ENCODE peak calls at places on chromosomes 3 and 15, in ten cellular contexts. One of them, this sample, is unnamed.

GRCh38 chr15:36757189-36757814 is 177.9 kb downstream of the CDIN1 start:
- DNase-seq in lower leg skin: no peak
- DNase-seq in GM12892: no peak
- DNase-seq in spleen: no peak
- DNase-seq in HCT116: no peak
- DNase-seq in prostate gland: no peak
- DNase-seq in adrenal gland: no peak
- DNase-seq in ovary: no peak
- DNase-seq in heart left ventricle: no peak
- DNase-seq in stomach: no peak
- DNase-seq in this sample: no peak

GRCh38 chr3:103002447-103002846 is 567.6 kb downstream of the ZPLD1 start:
- DNase-seq in lower leg skin: no peak
- DNase-seq in GM12892: no peak
- DNase-seq in spleen: no peak
- DNase-seq in HCT116: no peak
- DNase-seq in prostate gland: no peak
- DNase-seq in adrenal gland: no peak
- DNase-seq in ovary: no peak
- DNase-seq in heart left ventricle: no peak
- DNase-seq in stomach: no peak
- DNase-seq in this sample: no peak

GRCh38 chr3:55245391-55245790 is 241.7 kb downstream of the WNT5A start:
- DNase-seq in lower leg skin: no peak
- DNase-seq in GM12892: no peak
- DNase-seq in spleen: no peak
- DNase-seq in HCT116: no peak
- DNase-seq in prostate gland: no peak
- DNase-seq in adrenal gland: no peak
- DNase-seq in ovary: no peak
- DNase-seq in heart left ventricle: no peak
- DNase-seq in stomach: no peak
- DNase-seq in this sample: no peak

GRCh38 chr3:132352556-132353143 is 35.4 kb downstream of the ACP3 start:
- DNase-seq in lower leg skin: peak; percentile 65
- DNase-seq in GM12892: peak; percentile 14
- DNase-seq in spleen: no peak
- DNase-seq in HCT116: peak; percentile 61
- DNase-seq in prostate gland: peak; percentile 60
- DNase-seq in adrenal gland: peak; percentile 83
- DNase-seq in ovary: peak; percentile 36
- DNase-seq in heart left ventricle: peak; percentile 47
- DNase-seq in stomach: peak; percentile 77
- DNase-seq in this sample: peak; percentile 84

GRCh38 chr3:117628896-117629295 is 919.3 kb downstream of the TUSC7 start:
- DNase-seq in lower leg skin: peak; percentile 15
- DNase-seq in GM12892: no peak
- DNase-seq in spleen: no peak
- DNase-seq in HCT116: no peak
- DNase-seq in prostate gland: no peak
- DNase-seq in adrenal gland: no peak
- DNase-seq in ovary: no peak
- DNase-seq in heart left ventricle: peak; percentile 22
- DNase-seq in stomach: peak; percentile 30
- DNase-seq in this sample: no peak

GRCh38 chr15:81349271-81349670 is 24.7 kb downstream of the TMC3 start:
- DNase-seq in lower leg skin: no peak
- DNase-seq in GM12892: no peak
- DNase-seq in spleen: no peak
- DNase-seq in HCT116: no peak
- DNase-seq in prostate gland: no peak
- DNase-seq in adrenal gland: no peak
- DNase-seq in ovary: no peak
- DNase-seq in heart left ventricle: no peak
- DNase-seq in stomach: no peak
- DNase-seq in this sample: no peak

GRCh38 chr3:185583925-185584324 is 2.2 kb upstream of the SENP2 start:
- DNase-seq in lower leg skin: no peak
- DNase-seq in GM12892: no peak
- DNase-seq in spleen: no peak
- DNase-seq in HCT116: no peak
- DNase-seq in prostate gland: no peak
- DNase-seq in adrenal gland: no peak
- DNase-seq in ovary: no peak
- DNase-seq in heart left ventricle: no peak
- DNase-seq in stomach: no peak
- DNase-seq in this sample: peak; percentile 20

GRCh38 chr15:49134683-49135341 is 20.6 kb downstream of the COPS2 start:
- DNase-seq in lower leg skin: no peak
- DNase-seq in GM12892: no peak
- DNase-seq in spleen: no peak
- DNase-seq in HCT116: no peak
- DNase-seq in prostate gland: no peak
- DNase-seq in adrenal gland: no peak
- DNase-seq in ovary: no peak
- DNase-seq in heart left ventricle: no peak
- DNase-seq in stomach: no peak
- DNase-seq in this sample: no peak

DNA sequence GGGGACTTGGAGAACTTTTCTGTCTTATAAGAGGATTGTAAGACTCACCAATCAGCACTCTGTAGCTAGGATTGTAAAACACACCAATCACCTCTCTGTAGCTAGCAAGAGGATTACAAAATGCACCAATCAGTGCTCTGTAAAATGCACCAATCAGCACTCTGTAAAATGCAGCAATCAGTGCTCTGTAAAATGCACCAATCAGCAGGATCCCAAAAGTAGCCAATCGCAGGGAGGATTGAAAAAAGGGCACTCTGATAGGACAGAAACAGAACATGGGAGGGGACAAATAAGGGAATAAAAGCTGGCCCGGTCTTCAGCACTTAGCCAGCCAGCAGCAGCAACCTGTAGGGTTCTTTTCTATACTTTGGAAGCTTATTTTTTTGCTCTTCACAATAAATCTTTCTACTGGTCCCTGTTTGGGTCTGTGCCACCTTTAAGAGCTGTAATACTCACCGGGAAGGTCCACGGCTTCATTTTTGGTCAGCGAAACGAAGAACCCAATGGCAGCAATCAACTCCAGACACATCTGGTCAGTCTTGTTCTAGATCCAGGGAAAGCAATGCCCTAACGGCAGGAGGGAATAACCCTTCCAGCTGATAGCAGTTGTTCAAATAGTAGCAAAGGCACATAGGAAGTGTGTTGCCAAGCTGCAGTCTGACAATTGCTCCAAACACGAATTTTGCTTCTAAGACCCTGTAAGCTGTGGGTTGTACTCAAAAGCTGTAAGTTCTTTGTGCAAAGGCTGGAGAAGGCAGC is 135.6 kb downstream of the TJP1 start:
- DNase-seq in lower leg skin: no peak
- DNase-seq in GM12892: no peak
- DNase-seq in spleen: no peak
- DNase-seq in HCT116: no peak
- DNase-seq in prostate gland: no peak
- DNase-seq in adrenal gland: no peak
- DNase-seq in ovary: no peak
- DNase-seq in heart left ventricle: no peak
- DNase-seq in stomach: no peak
- DNase-seq in this sample: no peak
- TF ChIP-seq POLR2A in lower leg skin: no peak
- TF ChIP-seq POLR2A in GM12892: no peak
- TF ChIP-seq POLR2A in spleen: no peak
- TF ChIP-seq POLR2A in HCT116: no peak
- TF ChIP-seq POLR2A in prostate gland: no peak
- TF ChIP-seq POLR2A in adrenal gland: no peak
- TF ChIP-seq POLR2A in ovary: no peak
- TF ChIP-seq POLR2A in heart left ventricle: no peak
- TF ChIP-seq POLR2A in stomach: no peak
- TF ChIP-seq POLR2A in this sample: no peak

GRCh38 chr3:63861306-63861705 is 2.3 kb downstream of the THOC7 start:
- DNase-seq in lower leg skin: no peak
- DNase-seq in GM12892: no peak
- DNase-seq in spleen: no peak
- DNase-seq in HCT116: no peak
- DNase-seq in prostate gland: no peak
- DNase-seq in adrenal gland: no peak
- DNase-seq in ovary: no peak
- DNase-seq in heart left ventricle: no peak
- DNase-seq in stomach: no peak
- DNase-seq in this sample: no peak

GRCh38 chr3:63863150-63864007 is at the start of the genes ATXN7 and THOC7:
- DNase-seq in lower leg skin: peak; percentile 32
- DNase-seq in GM12892: peak; percentile 51
- DNase-seq in spleen: peak; percentile 95
- DNase-seq in HCT116: no peak
- DNase-seq in prostate gland: peak; percentile 46
- DNase-seq in adrenal gland: peak; percentile 76
- DNase-seq in ovary: peak; percentile 82
- DNase-seq in heart left ventricle: peak; percentile 78
- DNase-seq in stomach: peak; percentile 79
- DNase-seq in this sample: peak; percentile 77

GRCh38 chr3:63862804-63863149 is 828 bp downstream of the THOC7 start:
- DNase-seq in lower leg skin: no peak
- DNase-seq in GM12892: no peak
- DNase-seq in spleen: no peak
- DNase-seq in HCT116: no peak
- DNase-seq in prostate gland: no peak
- DNase-seq in adrenal gland: no peak
- DNase-seq in ovary: no peak
- DNase-seq in heart left ventricle: no peak
- DNase-seq in stomach: no peak
- DNase-seq in this sample: peak; percentile 53

GRCh38 chr3:63867225-63867624 is 3.6 kb downstream of the ATXN7 start:
- DNase-seq in lower leg skin: no peak
- DNase-seq in GM12892: no peak
- DNase-seq in spleen: no peak
- DNase-seq in HCT116: no peak
- DNase-seq in prostate gland: no peak
- DNase-seq in adrenal gland: no peak
- DNase-seq in ovary: no peak
- DNase-seq in heart left ventricle: no peak
- DNase-seq in stomach: no peak
- DNase-seq in this sample: no peak

GRCh38 chr3:63864008-63864871 is 573 bp downstream of the ATXN7 start:
- DNase-seq in lower leg skin: peak; percentile 39
- DNase-seq in GM12892: peak; percentile 55
- DNase-seq in spleen: peak; percentile 90
- DNase-seq in HCT116: no peak
- DNase-seq in prostate gland: peak; percentile 17
- DNase-seq in adrenal gland: peak; percentile 42
- DNase-seq in ovary: peak; percentile 70
- DNase-seq in heart left ventricle: peak; percentile 52
- DNase-seq in stomach: peak; percentile 56
- DNase-seq in this sample: peak; percentile 66
- TF ChIP-seq POLR2A in lower leg skin: no peak
- TF ChIP-seq POLR2A in GM12892: peak; percentile 8
- TF ChIP-seq POLR2A in spleen: no peak
- TF ChIP-seq POLR2A in HCT116: no peak
- TF ChIP-seq POLR2A in prostate gland: no peak
- TF ChIP-seq POLR2A in adrenal gland: no peak
- TF ChIP-seq POLR2A in ovary: no peak
- TF ChIP-seq POLR2A in heart left ventricle: peak; percentile 19
- TF ChIP-seq POLR2A in stomach: no peak
- TF ChIP-seq POLR2A in this sample: no peak

GRCh38 chr15:43492266-43492665 is 690 bp downstream of the TP53BP1 start:
- DNase-seq in lower leg skin: no peak
- DNase-seq in GM12892: no peak
- DNase-seq in spleen: no peak
- DNase-seq in HCT116: no peak
- DNase-seq in prostate gland: no peak
- DNase-seq in adrenal gland: no peak
- DNase-seq in ovary: no peak
- DNase-seq in heart left ventricle: no peak
- DNase-seq in stomach: no peak
- DNase-seq in this sample: no peak

GRCh38 chr15:43488790-43489585 is 4.0 kb downstream of the TP53BP1 start:
- DNase-seq in lower leg skin: no peak
- DNase-seq in GM12892: no peak
- DNase-seq in spleen: no peak
- DNase-seq in HCT116: no peak
- DNase-seq in prostate gland: no peak
- DNase-seq in adrenal gland: no peak
- DNase-seq in ovary: no peak
- DNase-seq in heart left ventricle: no peak
- DNase-seq in stomach: no peak
- DNase-seq in this sample: no peak

GRCh38 chr15:43487271-43487895 is 5.6 kb downstream of the TP53BP1 start:
- DNase-seq in lower leg skin: no peak
- DNase-seq in GM12892: no peak
- DNase-seq in spleen: no peak
- DNase-seq in HCT116: no peak
- DNase-seq in prostate gland: no peak
- DNase-seq in adrenal gland: no peak
- DNase-seq in ovary: no peak
- DNase-seq in heart left ventricle: no peak
- DNase-seq in stomach: no peak
- DNase-seq in this sample: no peak

GRCh38 chr15:43493687-43494472 is 924 bp upstream of the TP53BP1 start:
- DNase-seq in lower leg skin: no peak
- DNase-seq in GM12892: no peak
- DNase-seq in spleen: no peak
- DNase-seq in HCT116: no peak
- DNase-seq in prostate gland: no peak
- DNase-seq in adrenal gland: no peak
- DNase-seq in ovary: no peak
- DNase-seq in heart left ventricle: no peak
- DNase-seq in stomach: no peak
- DNase-seq in this sample: peak; percentile 19

DNA sequence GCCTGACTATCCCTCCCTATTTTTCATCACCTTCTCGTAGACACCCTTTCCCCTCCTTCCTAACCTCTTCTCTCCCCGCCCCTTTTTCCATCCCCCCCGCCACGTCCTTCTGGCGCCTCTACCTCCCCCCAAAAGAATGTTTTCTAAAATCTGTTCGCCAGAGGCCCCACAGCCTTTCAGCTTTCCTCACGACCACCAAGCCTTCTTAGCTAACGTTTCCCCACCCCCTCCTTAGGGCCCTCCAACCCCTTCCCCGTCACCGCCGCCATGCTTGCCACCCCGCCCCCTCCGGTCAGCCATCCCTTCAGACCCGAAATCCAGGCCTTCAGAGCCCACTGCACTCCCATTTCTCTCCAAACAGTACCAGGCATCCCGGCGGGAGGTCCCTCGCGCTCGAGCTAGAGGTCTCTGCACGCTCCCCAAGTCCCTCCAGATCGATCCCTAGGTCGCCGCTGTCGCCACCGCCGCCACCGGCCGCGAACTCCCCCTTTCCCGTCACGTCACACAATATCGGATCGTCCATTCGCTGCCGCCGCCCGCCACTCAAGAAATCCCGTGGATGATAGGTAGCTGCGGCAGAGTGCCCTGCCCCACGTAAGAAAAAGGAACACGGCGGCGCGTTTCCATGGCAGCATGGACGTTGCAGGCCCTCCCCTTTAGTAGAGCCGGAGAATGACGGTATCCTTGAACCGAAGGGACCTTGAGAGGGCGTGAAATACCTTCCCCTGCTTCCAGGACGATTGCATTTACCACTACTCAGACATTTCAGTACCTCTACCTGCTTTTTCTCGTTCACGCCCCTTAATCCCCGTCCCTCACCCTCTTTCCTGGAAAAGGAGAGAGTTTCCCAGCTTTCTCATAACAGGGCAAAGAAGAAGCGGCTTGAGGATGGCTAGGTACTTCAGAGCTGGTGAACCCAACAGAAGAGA is at the start of gene TP53BP1:
- DNase-seq in lower leg skin: peak; percentile 95
- DNase-seq in GM12892: peak; percentile 90
- DNase-seq in spleen: peak; percentile 98
- DNase-seq in HCT116: peak; percentile 85
- DNase-seq in prostate gland: peak; percentile 96
- DNase-seq in adrenal gland: peak; percentile 99
- DNase-seq in ovary: peak; percentile 97
- DNase-seq in heart left ventricle: peak; percentile 97
- DNase-seq in stomach: peak; percentile 98
- DNase-seq in this sample: peak; percentile 97
- TF ChIP-seq POLR2A in lower leg skin: no peak
- TF ChIP-seq POLR2A in GM12892: no peak
- TF ChIP-seq POLR2A in spleen: no peak
- TF ChIP-seq POLR2A in HCT116: peak; percentile 8
- TF ChIP-seq POLR2A in prostate gland: peak; percentile 48
- TF ChIP-seq POLR2A in adrenal gland: peak; percentile 18
- TF ChIP-seq POLR2A in ovary: peak; percentile 60
- TF ChIP-seq POLR2A in heart left ventricle: no peak
- TF ChIP-seq POLR2A in stomach: no peak
- TF ChIP-seq POLR2A in this sample: peak; percentile 50

GRCh38 chr3:171776411-171776810 is 33.9 kb downstream of the PLD1 start:
- DNase-seq in lower leg skin: no peak
- DNase-seq in GM12892: no peak
- DNase-seq in spleen: no peak
- DNase-seq in HCT116: no peak
- DNase-seq in prostate gland: no peak
- DNase-seq in adrenal gland: no peak
- DNase-seq in ovary: no peak
- DNase-seq in heart left ventricle: no peak
- DNase-seq in stomach: no peak
- DNase-seq in this sample: no peak

GRCh38 chr3:171778493-171778892 is 31.8 kb downstream of the PLD1 start:
- DNase-seq in lower leg skin: no peak
- DNase-seq in GM12892: no peak
- DNase-seq in spleen: no peak
- DNase-seq in HCT116: no peak
- DNase-seq in prostate gland: no peak
- DNase-seq in adrenal gland: no peak
- DNase-seq in ovary: no peak
- DNase-seq in heart left ventricle: no peak
- DNase-seq in stomach: no peak
- DNase-seq in this sample: no peak

GRCh38 chr3:171775943-171776342 is 34.3 kb downstream of the PLD1 start:
- DNase-seq in lower leg skin: no peak
- DNase-seq in GM12892: no peak
- DNase-seq in spleen: no peak
- DNase-seq in HCT116: no peak
- DNase-seq in prostate gland: no peak
- DNase-seq in adrenal gland: no peak
- DNase-seq in ovary: no peak
- DNase-seq in heart left ventricle: no peak
- DNase-seq in stomach: no peak
- DNase-seq in this sample: no peak

GRCh38 chr3:171777608-171777995 is 32.7 kb downstream of the PLD1 start:
- DNase-seq in lower leg skin: no peak
- DNase-seq in GM12892: no peak
- DNase-seq in spleen: no peak
- DNase-seq in HCT116: no peak
- DNase-seq in prostate gland: no peak
- DNase-seq in adrenal gland: no peak
- DNase-seq in ovary: no peak
- DNase-seq in heart left ventricle: no peak
- DNase-seq in stomach: no peak
- DNase-seq in this sample: no peak

DNA sequence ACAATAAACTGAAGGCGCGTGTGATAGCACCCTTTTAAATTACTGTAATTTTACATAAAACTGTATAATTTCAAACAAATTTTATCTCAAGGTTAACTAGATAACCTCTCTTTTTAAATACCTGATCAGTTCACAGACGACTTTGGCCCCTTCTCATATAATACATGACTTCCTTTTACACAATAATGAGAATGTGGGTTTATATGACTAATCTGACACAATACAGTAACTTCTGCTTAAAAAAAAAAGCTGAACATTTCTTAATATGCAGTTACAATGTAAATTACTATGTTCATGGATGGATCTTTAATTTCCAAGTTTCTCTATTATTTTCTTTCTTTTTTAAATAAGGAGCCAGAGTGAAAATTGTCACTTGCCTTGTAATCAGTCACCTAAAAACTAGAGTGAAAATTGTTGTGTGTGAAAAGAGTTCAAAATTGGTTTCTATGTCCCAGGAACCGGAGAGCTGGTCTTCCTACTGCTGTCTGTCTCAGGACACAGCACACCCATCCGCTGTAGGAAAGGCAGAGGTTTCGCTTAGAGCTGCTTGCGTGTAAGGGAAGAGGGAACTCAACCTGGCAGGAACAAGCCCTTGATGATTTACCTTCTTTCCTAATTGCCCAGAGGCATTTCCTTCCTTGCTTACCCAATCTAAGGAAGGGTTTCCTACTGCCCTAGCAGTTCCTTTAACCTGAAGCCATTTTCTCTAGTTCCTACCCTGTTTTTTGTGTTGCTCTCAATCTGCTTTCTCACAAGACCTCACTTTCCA is 33.3 kb downstream of the PLD1 start:
- DNase-seq in lower leg skin: no peak
- DNase-seq in GM12892: no peak
- DNase-seq in spleen: no peak
- DNase-seq in HCT116: no peak
- DNase-seq in prostate gland: no peak
- DNase-seq in adrenal gland: no peak
- DNase-seq in ovary: no peak
- DNase-seq in heart left ventricle: no peak
- DNase-seq in stomach: no peak
- DNase-seq in this sample: no peak
- TF ChIP-seq POLR2A in lower leg skin: no peak
- TF ChIP-seq POLR2A in GM12892: no peak
- TF ChIP-seq POLR2A in spleen: no peak
- TF ChIP-seq POLR2A in HCT116: no peak
- TF ChIP-seq POLR2A in prostate gland: no peak
- TF ChIP-seq POLR2A in adrenal gland: no peak
- TF ChIP-seq POLR2A in ovary: no peak
- TF ChIP-seq POLR2A in heart left ventricle: no peak
- TF ChIP-seq POLR2A in stomach: no peak
- TF ChIP-seq POLR2A in this sample: no peak